ENCODE peak calls at places on chromosomes 6 and 20, in five cellular contexts. V is PC-3, O is epithelial cell of proximal tubule, N is kidney, I is PC-9. U is an unnamed sample.

GRCh38 chr6:83180396-83180950 is 12.6 kb downstream of the PGM3 start:
- DNase-seq in V (no peak), O (no peak), N (no peak), I (no peak), U (no peak)

GRCh38 chr6:56356431-56356830 is 109.1 kb upstream of the COL21A1 start:
- DNase-seq in O (no peak), N (no peak), I (no peak), V (peak; percentile 64), U (no peak)

GRCh38 chr6:45447005-45447404 is 69.3 kb upstream of the SUPT3H start:
- DNase-seq in I (no peak), V (no peak), N (no peak), O (no peak), U (no peak)

GRCh38 chr20:32621071-32621913 is 36.2 kb upstream of the NOL4L start:
- DNase-seq in O (no peak), I (no peak), V (no peak), N (no peak), U (no peak)

GRCh38 chr6:36733300-36733699 is 35.7 kb downstream of the RAB44 start:
- DNase-seq in N (peak; percentile 26), O (no peak), I (no peak), V (no peak), U (no peak)

GRCh38 chr20:51861726-51862466 is 59.6 kb upstream of the SALL4 start:
- DNase-seq in I (no peak), V (no peak), N (no peak), O (no peak), U (no peak)

GRCh38 chr6:167978607-167979006 is 18.9 kb upstream of the KIF25 start:
- DNase-seq in N (no peak), V (no peak), O (no peak), I (no peak), U (no peak)

GRCh38 chr20:59703046-59703445 is 98.7 kb downstream of the PHACTR3 start:
- DNase-seq in V (peak; percentile 31), I (no peak), N (no peak), O (no peak), U (no peak)

GRCh38 chr20:22984008-22984407 is 51.1 kb upstream of the SSTR4 start:
- DNase-seq in O (no peak), I (no peak), V (no peak), N (no peak), U (no peak)

GRCh38 chr6:35330541-35331119 is 11.7 kb upstream of the PPARD start:
- DNase-seq in O (no peak), I (peak; percentile 47), V (no peak), N (no peak), U (no peak)

GRCh38 chr6:884570-884969 is 191.6 kb upstream of the EXOC2 start:
- DNase-seq in O (no peak), V (no peak), I (no peak), N (no peak), U (no peak)

GRCh38 chr6:21856844-21857243 is 263.3 kb downstream of the SOX4 start:
- DNase-seq in N (no peak), V (peak; percentile 30), O (no peak), I (no peak), U (no peak)

GRCh38 chr20:41142241-41142640 is 4.9 kb downstream of the PLCG1 start:
- DNase-seq in V (no peak), O (no peak), I (no peak), N (no peak), U (no peak)

GRCh38 chr6:92790381-92790780 is 629.0 kb downstream of the EPHA7 start:
- DNase-seq in O (no peak), I (no peak), V (no peak), N (no peak), U (no peak)

GRCh38 chr6:43708857-43709653 is 21.5 kb upstream of the MRPS18A start:
- DNase-seq in I (peak; percentile 82), N (peak; percentile 26), V (no peak), O (no peak), U (peak; percentile 70)

GRCh38 chr6:126873351-126873750 is 245.1 kb upstream of the RSPO3 start:
- DNase-seq in I (no peak), N (no peak), O (no peak), V (no peak), U (no peak)

GRCh38 chr20:34037121-34037520 is 43.4 kb downstream of the RALY start:
- DNase-seq in N (no peak), O (no peak), I (no peak), V (no peak), U (no peak)

GRCh38 chr6:52164319-52165094 is 21.7 kb upstream of the IL17A start:
- DNase-seq in N (no peak), V (no peak), I (no peak), O (no peak), U (no peak)

GRCh38 chr6:36373368-36374009 is 14.0 kb downstream of the ETV7 start:
- DNase-seq in V (no peak), I (no peak), O (no peak), N (no peak), U (no peak)

GRCh38 chr20:5511082-5511481 is 194.3 kb upstream of the PROKR2 start:
- DNase-seq in O (no peak), N (no peak), V (no peak), I (no peak), U (no peak)

GRCh38 chr6:3965071-3965718 is 113.7 kb downstream of the FAM217A start:
- DNase-seq in O (peak; percentile 12), N (no peak), I (no peak), V (peak; percentile 52), U (no peak)

GRCh38 chr6:112781236-112781635 is 434.1 kb downstream of the RFPL4B start:
- DNase-seq in N (no peak), V (peak; percentile 17), O (no peak), I (no peak), U (no peak)

GRCh38 chr6:27592481-27593199 is 119.7 kb upstream of the ZNF184 start:
- DNase-seq in N (no peak), I (peak; percentile 56), O (no peak), V (peak; percentile 76), U (no peak)

GRCh38 chr20:49948809-49949507 is 12.8 kb downstream of the RNF114 start:
- DNase-seq in I (no peak), O (no peak), V (peak; percentile 56), N (no peak), U (peak; percentile 67)

GRCh38 chr6:134436950-134437349 is 119.0 kb upstream of the SGK1 start:
- DNase-seq in O (no peak), I (peak; percentile 49), V (no peak), N (no peak), U (no peak)

GRCh38 chr6:111600588-111601440 is 4.9 kb downstream of the TRAF3IP2 start:
- DNase-seq in O (no peak), V (no peak), I (no peak), N (no peak), U (no peak)
- TF ChIP-seq CTCF in O (no peak), V (no peak), I (no peak), N (no peak), U (no peak)

GRCh38 chr6:30542915-30543314 is 13.4 kb downstream of the GNL1 start:
- DNase-seq in I (no peak), N (no peak), O (no peak), V (no peak), U (no peak)
- TF ChIP-seq CTCF in I (peak; percentile 19), N (no peak), O (no peak), V (peak; percentile 35), U (no peak)

GRCh38 chr6:108175592-108176279 is 9.9 kb downstream of the NR2E1 start:
- DNase-seq in V (no peak), N (no peak), O (no peak), I (no peak), U (no peak)
- TF ChIP-seq CTCF in V (peak; percentile 53), N (peak; percentile 26), O (peak; percentile 38), I (no peak), U (no peak)

GRCh38 chr6:30444451-30444742 is 44.9 kb upstream of the HLA-E start:
- DNase-seq in O (no peak), V (no peak), N (no peak), I (no peak), U (no peak)

GRCh38 chr6:30450548-30450907 is 38.8 kb upstream of the HLA-E start:
- DNase-seq in V (no peak), I (no peak), O (no peak), N (no peak), U (no peak)

GRCh38 chr6:30446259-30446658 is 43.0 kb upstream of the HLA-E start:
- DNase-seq in V (no peak), O (no peak), N (no peak), I (no peak), U (no peak)

GRCh38 chr6:30443657-30444450 is 45.5 kb upstream of the HLA-E start:
- DNase-seq in O (no peak), N (no peak), I (no peak), V (no peak), U (no peak)

GRCh38 chr6:30447237-30447636 is 42.1 kb upstream of the HLA-E start:
- DNase-seq in I (no peak), O (no peak), V (peak; percentile 67), N (no peak), U (no peak)
- TF ChIP-seq CTCF in I (peak; percentile 33), O (peak; percentile 38), V (peak; percentile 49), N (no peak), U (peak; percentile 29)

GRCh38 chr20:24657211-24657610 is 187.8 kb downstream of the SYNDIG1 start:
- DNase-seq in O (no peak), V (peak; percentile 81), I (no peak), N (peak; percentile 80), U (no peak)
- TF ChIP-seq CTCF in O (no peak), V (peak; percentile 55), I (no peak), N (no peak), U (no peak)

DNA sequence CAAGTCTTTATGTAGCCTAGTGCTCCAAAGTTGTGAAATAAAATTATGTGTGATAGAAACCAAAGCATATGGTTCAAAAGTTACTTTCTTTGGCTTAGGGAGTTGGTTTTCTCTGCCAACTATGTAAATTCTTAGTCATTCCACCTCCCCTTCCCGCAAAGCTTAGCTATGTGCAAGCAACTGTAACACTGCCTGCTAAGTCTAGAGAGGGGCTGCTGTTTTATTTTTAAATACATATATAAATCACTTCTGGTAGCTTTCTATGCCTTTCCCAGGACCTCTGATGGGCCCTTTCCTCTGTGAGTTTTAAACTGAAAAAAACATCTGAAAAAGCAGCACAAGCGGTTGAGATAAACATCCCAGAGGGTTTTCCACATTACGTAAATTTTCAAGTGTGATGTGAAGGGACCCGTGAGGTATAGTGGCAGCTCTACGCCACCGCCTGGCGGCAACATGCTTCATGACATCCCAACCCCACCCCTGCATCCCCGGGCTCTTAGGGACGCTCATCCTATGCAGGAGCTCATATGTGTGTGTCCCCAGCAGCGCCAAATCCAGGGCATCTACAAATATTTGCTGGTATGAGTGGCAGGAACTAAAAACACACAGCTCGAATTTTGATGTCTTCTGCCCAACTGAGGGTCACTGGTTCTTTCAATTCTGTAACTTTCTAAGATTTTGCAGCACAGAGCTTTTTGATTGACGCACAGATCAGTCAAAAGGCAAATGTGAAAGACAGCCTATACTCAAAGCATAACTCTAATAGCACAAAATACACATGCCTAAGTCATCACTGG is 12.8 kb downstream of the SAYSD1 start:
- DNase-seq in V (no peak), N (no peak), I (no peak), O (no peak), U (peak; percentile 21)
- TF ChIP-seq CTCF in V (no peak), N (no peak), I (no peak), O (no peak), U (peak; percentile 34)